ENCODE peak calls at places on chromosome 7, in ten cellular contexts. R is GM20000, P is WTC11, N is neural crest cell, A is cardiac fibroblast, L is choroid plexus epithelial cell, V is HFFc6, X is MM.1S, O is fibroblast of villous mesenchyme, I is pancreas. Q is an unnamed sample.

GRCh38 chr7:102107474-102108104 is 179.1 kb upstream of the SH2B2 start:
- DNase-seq in R (no peak), P (no peak), N (no peak), A (no peak), L (no peak), V (no peak), X (no peak), O (no peak), I (no peak), Q (no peak)

GRCh38 chr7:2196381-2197378 is 36.1 kb downstream of the MAD1L1 start:
- DNase-seq in R (no peak), P (no peak), N (no peak), A (no peak), L (no peak), V (no peak), X (no peak), O (no peak), I (no peak), Q (no peak)

GRCh38 chr7:101673951-101674350 is 44.9 kb upstream of the MYL10 start:
- DNase-seq in R (no peak), P (no peak), N (no peak), A (no peak), L (no peak), V (no peak), X (no peak), O (no peak), I (no peak), Q (no peak)

GRCh38 chr7:22969010-22969431 is 44.9 kb downstream of the HYCC1 start:
- DNase-seq in R (no peak), P (no peak), N (no peak), A (no peak), L (no peak), V (no peak), X (no peak), O (no peak), I (no peak), Q (no peak)

GRCh38 chr7:81460646-81461045 is 309.2 kb downstream of the HGF start:
- DNase-seq in R (no peak), P (no peak), N (no peak), A (no peak), L (no peak), V (no peak), X (peak), O (no peak), I (no peak), Q (no peak)

GRCh38 chr7:146654048-146654447 is 537.4 kb downstream of the CNTNAP2 start:
- DNase-seq in R (no peak), P (no peak), N (no peak), A (no peak), L (peak), V (no peak), X (no peak), O (no peak), I (no peak), Q (peak)

GRCh38 chr7:2524808-2525140 is 5.2 kb downstream of the LFNG start:
- DNase-seq in R (no peak), P (peak), N (peak), A (no peak), L (no peak), V (no peak), X (no peak), O (no peak), I (peak), Q (no peak)

GRCh38 chr7:36658603-36659516 is 65.4 kb downstream of the AOAH start:
- DNase-seq in R (no peak), P (no peak), N (peak), A (peak), L (peak), V (peak), X (no peak), O (peak), I (peak), Q (peak)

GRCh38 chr7:134154581-134155130 is 27.5 kb downstream of the LRGUK start:
- DNase-seq in R (no peak), P (no peak), N (no peak), A (peak), L (peak), V (peak), X (no peak), O (no peak), I (no peak), Q (no peak)

GRCh38 chr7:121088870-121089269 is 100.4 kb downstream of the CPED1 start:
- DNase-seq in R (no peak), P (no peak), N (no peak), A (no peak), L (no peak), V (no peak), X (no peak), O (no peak), I (no peak), Q (no peak)

GRCh38 chr7:115102738-115103137 is 180.8 kb downstream of the MDFIC start:
- DNase-seq in R (no peak), P (no peak), N (no peak), A (no peak), L (no peak), V (no peak), X (no peak), O (no peak), I (no peak), Q (no peak)

GRCh38 chr7:65475040-65475726 is 101.5 kb downstream of the ZNF92 start:
- DNase-seq in R (peak), P (no peak), N (no peak), A (no peak), L (no peak), V (no peak), X (no peak), O (no peak), I (no peak), Q (no peak)

GRCh38 chr7:74514131-74514591 is 60.5 kb downstream of the GTF2IRD1 start:
- DNase-seq in R (no peak), P (no peak), N (no peak), A (no peak), L (no peak), V (no peak), X (no peak), O (no peak), I (no peak), Q (no peak)

GRCh38 chr7:139618482-139619366 is 95.2 kb downstream of the CLEC2L start:
- DNase-seq in R (peak), P (peak), N (peak), A (peak), L (peak), V (peak), X (peak), O (peak), I (no peak), Q (peak)

GRCh38 chr7:2116086-2116810 is 116.5 kb downstream of the MAD1L1 start:
- DNase-seq in R (no peak), P (no peak), N (no peak), A (peak), L (peak), V (no peak), X (no peak), O (no peak), I (no peak), Q (no peak)

GRCh38 chr7:151666886-151667285 is 147.2 kb upstream of the RHEB start:
- DNase-seq in R (no peak), P (no peak), N (no peak), A (no peak), L (no peak), V (no peak), X (no peak), O (no peak), I (no peak), Q (no peak)

GRCh38 chr7:30433082-30433481 is 45.5 kb downstream of the NOD1 start:
- DNase-seq in R (no peak), P (peak), N (no peak), A (peak), L (peak), V (no peak), X (no peak), O (peak), I (peak), Q (no peak)

GRCh38 chr7:50978633-50979215 is 196.0 kb upstream of the GRB10 start:
- DNase-seq in R (no peak), P (no peak), N (no peak), A (peak), L (peak), V (peak), X (no peak), O (peak), I (no peak), Q (no peak)

GRCh38 chr7:3210531-3210930 is 90.5 kb upstream of the SDK1 start:
- DNase-seq in R (no peak), P (peak), N (no peak), A (no peak), L (no peak), V (no peak), X (no peak), O (no peak), I (no peak), Q (no peak)

GRCh38 chr7:154827007-154827406 is 175.9 kb downstream of the PAXIP1 start:
- DNase-seq in R (no peak), P (no peak), N (no peak), A (no peak), L (no peak), V (no peak), X (no peak), O (no peak), I (no peak), Q (no peak)

GRCh38 chr7:137953692-137954470 is 48.0 kb downstream of the CREB3L2 start:
- DNase-seq in R (no peak), P (no peak), N (no peak), A (peak), L (peak), V (peak), X (no peak), O (peak), I (no peak), Q (no peak)

GRCh38 chr7:70016044-70016770 is 417.9 kb downstream of the AUTS2 start:
- DNase-seq in R (no peak), P (no peak), N (no peak), A (peak), L (peak), V (no peak), X (no peak), O (peak), I (no peak), Q (no peak)

GRCh38 chr7:135159359-135160087 is 11.0 kb downstream of the CYREN start:
- DNase-seq in R (no peak), P (no peak), N (no peak), A (no peak), L (no peak), V (no peak), X (peak), O (no peak), I (no peak), Q (no peak)

GRCh38 chr7:73851410-73852338 is 9.3 kb upstream of the TMEM270 start:
- DNase-seq in R (peak), P (no peak), N (no peak), A (peak), L (peak), V (peak), X (peak), O (peak), I (no peak), Q (no peak)

GRCh38 chr7:68783671-68784070 is 814.6 kb upstream of the AUTS2 start:
- DNase-seq in R (no peak), P (no peak), N (no peak), A (no peak), L (peak), V (no peak), X (no peak), O (no peak), I (no peak), Q (no peak)

GRCh38 chr7:93736970-93737369 is 153.6 kb downstream of the TFPI2 start:
- DNase-seq in R (no peak), P (no peak), N (no peak), A (no peak), L (peak), V (no peak), X (no peak), O (no peak), I (no peak), Q (no peak)

GRCh38 chr7:47905071-47905920 is 43.0 kb downstream of the PKD1L1 start:
- DNase-seq in R (no peak), P (no peak), N (no peak), A (peak), L (peak), V (no peak), X (no peak), O (no peak), I (no peak), Q (no peak)

GRCh38 chr7:99418260-99418659 is 9.5 kb downstream of the BUD31 start:
- DNase-seq in R (no peak), P (no peak), N (no peak), A (no peak), L (no peak), V (no peak), X (no peak), O (no peak), I (no peak), Q (no peak)

GRCh38 chr7:122132341-122132740 is 11.7 kb downstream of the AASS start:
- DNase-seq in R (no peak), P (no peak), N (no peak), A (peak), L (peak), V (peak), X (no peak), O (peak), I (no peak), Q (no peak)

GRCh38 chr7:2403718-2404648 is 572 bp downstream of the CHST12 start:
- DNase-seq in R (peak), P (peak), N (peak), A (peak), L (peak), V (peak), X (peak), O (peak), I (peak), Q (peak)

GRCh38 chr7:81004098-81004497 is 85.2 kb upstream of the SEMA3C start:
- DNase-seq in R (no peak), P (no peak), N (no peak), A (peak), L (peak), V (peak), X (no peak), O (no peak), I (no peak), Q (no peak)

GRCh38 chr7:52114056-52114455 is 797.4 kb upstream of the COBL start:
- DNase-seq in R (no peak), P (no peak), N (no peak), A (no peak), L (no peak), V (no peak), X (no peak), O (no peak), I (no peak), Q (no peak)
- TF ChIP-seq CTCF in R (no peak), P (no peak), N (no peak), A (no peak), L (no peak), V (no peak), X (no peak), O (no peak), I (no peak), Q (no peak)

GRCh38 chr7:5827755-5828154 is 46.3 kb upstream of the RNF216 start:
- DNase-seq in R (peak), P (peak), N (no peak), A (peak), L (peak), V (no peak), X (peak), O (no peak), I (no peak), Q (peak)
- TF ChIP-seq CTCF in R (peak), P (peak), N (peak), A (peak), L (peak), V (peak), X (peak), O (peak), I (peak), Q (peak)

GRCh38 chr7:149860821-149861727 is 12.7 kb upstream of the ATP6V0E2 start:
- DNase-seq in R (no peak), P (peak), N (no peak), A (no peak), L (no peak), V (no peak), X (no peak), O (no peak), I (no peak), Q (peak)
- TF ChIP-seq CTCF in R (no peak), P (peak), N (peak), A (peak), L (peak), V (peak), X (peak), O (no peak), I (no peak), Q (peak)

GRCh38 chr7:116802144-116802747 is 60.1 kb upstream of the CAPZA2 start:
- DNase-seq in R (no peak), P (no peak), N (no peak), A (peak), L (peak), V (peak), X (no peak), O (no peak), I (no peak), Q (no peak)

GRCh38 chr7:116804459-116804858 is 57.9 kb upstream of the CAPZA2 start:
- DNase-seq in R (no peak), P (no peak), N (no peak), A (no peak), L (no peak), V (no peak), X (no peak), O (no peak), I (no peak), Q (no peak)

GRCh38 chr7:116800594-116800993 is 61.8 kb upstream of the CAPZA2 start:
- DNase-seq in R (no peak), P (no peak), N (no peak), A (no peak), L (no peak), V (no peak), X (no peak), O (no peak), I (no peak), Q (no peak)

GRCh38 chr7:116801092-116801710 is 61.2 kb upstream of the CAPZA2 start:
- DNase-seq in R (no peak), P (no peak), N (no peak), A (no peak), L (peak), V (peak), X (no peak), O (peak), I (no peak), Q (no peak)

GRCh38 chr7:116802784-116803183 is 59.6 kb upstream of the CAPZA2 start:
- DNase-seq in R (peak), P (no peak), N (peak), A (peak), L (peak), V (peak), X (peak), O (peak), I (peak), Q (no peak)
- TF ChIP-seq CTCF in R (no peak), P (peak), N (peak), A (peak), L (peak), V (peak), X (peak), O (peak), I (no peak), Q (peak)

GRCh38 chr7:75961194-75961593 is 33.2 kb downstream of the TMEM120A start:
- DNase-seq in R (no peak), P (peak), N (no peak), A (no peak), L (no peak), V (no peak), X (no peak), O (no peak), I (no peak), Q (no peak)
- TF ChIP-seq CTCF in R (no peak), P (no peak), N (peak), A (no peak), L (peak), V (no peak), X (no peak), O (peak), I (no peak), Q (no peak)

GRCh38 chr7:15007507-15007906 is 105.0 kb upstream of the DGKB start:
- DNase-seq in R (no peak), P (peak), N (no peak), A (no peak), L (peak), V (no peak), X (no peak), O (no peak), I (no peak), Q (peak)
- TF ChIP-seq CTCF in R (no peak), P (peak), N (no peak), A (peak), L (peak), V (peak), X (peak), O (peak), I (no peak), Q (peak)

DNA sequence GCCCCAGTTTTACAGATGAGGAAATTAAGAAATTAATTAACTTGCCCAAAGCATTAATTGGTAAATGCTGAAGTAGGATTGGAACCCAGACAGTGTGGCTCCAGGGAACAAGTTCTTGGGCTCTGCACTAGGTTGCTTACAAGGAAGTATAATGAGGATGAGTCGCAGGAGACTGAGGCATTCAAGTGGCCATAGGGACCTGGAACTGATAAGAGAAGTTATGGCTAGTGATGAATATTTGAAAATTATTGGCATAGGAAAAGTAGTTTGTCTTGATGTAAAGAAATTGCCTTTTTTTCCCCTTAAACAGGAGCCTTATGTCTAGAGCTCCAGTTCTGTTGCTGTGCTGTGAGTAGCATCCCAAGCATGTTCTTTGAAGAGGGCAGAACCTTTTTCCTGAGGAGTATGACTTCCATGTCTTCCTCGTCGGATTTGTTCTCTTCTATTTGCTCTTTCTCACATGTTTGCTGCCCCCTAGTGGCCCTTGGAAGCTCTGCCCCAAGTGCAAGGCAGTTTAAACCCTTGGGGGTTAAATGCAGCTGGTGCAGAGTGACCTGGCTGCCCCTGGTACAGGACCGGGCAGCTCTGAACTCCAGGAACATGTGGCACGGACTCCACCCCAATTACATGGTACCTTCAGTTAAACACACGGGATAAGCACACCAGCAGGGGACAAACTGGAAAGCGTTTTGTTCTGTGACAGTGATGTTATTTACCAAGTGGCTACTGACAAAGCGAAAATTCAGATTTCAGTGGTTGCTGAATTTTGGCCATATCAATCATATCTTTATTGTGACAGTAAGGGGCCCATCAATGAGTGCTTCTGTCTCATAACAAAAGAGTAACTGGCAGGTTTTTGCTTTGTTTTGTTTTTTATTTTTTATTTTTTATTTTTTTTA is 148.8 kb downstream of the HECW1 start:
- DNase-seq in R (peak), P (peak), N (peak), A (peak), L (peak), V (peak), X (peak), O (peak), I (peak), Q (peak)
- TF ChIP-seq CTCF in R (peak), P (peak), N (peak), A (peak), L (peak), V (peak), X (peak), O (peak), I (peak), Q (peak)

Q was measured in nephron progenitor cell.